ENCODE peak calls at places on chromosomes 1 and 21, in seven cellular contexts. V is neural progenitor cell, M is right atrium auricular region, F is esophagus squamous epithelium, U is A549, S is HFF-Myc, P is AG10803. I is an unnamed sample.

GRCh38 chr1:115781343-115781742 is 12.8 kb upstream of the CASQ2 start:
- DNase-seq in V (no peak), F (no peak), S (no peak), M (no peak), P (peak; percentile 75), U (no peak), I (peak; percentile 12)

GRCh38 chr1:24294228-24294672 is 24.9 kb upstream of the GRHL3 start:
- DNase-seq in P (peak; percentile 97), M (peak; percentile 84), F (no peak), U (peak; percentile 56), S (peak; percentile 93), V (no peak), I (peak; percentile 97)

GRCh38 chr21:33514234-33514633 is 22.7 kb upstream of the DNAJC28 start:
- DNase-seq in M (no peak), F (no peak), U (no peak), S (no peak), V (no peak), P (peak; percentile 62), I (peak; percentile 45)

GRCh38 chr1:224380003-224380402 is 23.3 kb downstream of the CNIH4 start:
- DNase-seq in S (no peak), M (no peak), P (no peak), V (no peak), U (no peak), F (no peak), I (no peak)

GRCh38 chr1:32888134-32888533 is 1.8 kb downstream of the HPCA start:
- DNase-seq in F (no peak), S (no peak), U (no peak), M (no peak), V (no peak), P (no peak), I (no peak)

GRCh38 chr1:212415107-212415841 is 588 bp upstream of the PACC1 start:
- DNase-seq in M (no peak), U (no peak), P (no peak), V (no peak), F (no peak), S (no peak), I (no peak)

GRCh38 chr1:10537082-10537766 is 62.5 kb downstream of the PEX14 start:
- DNase-seq in F (no peak), V (no peak), U (no peak), P (no peak), S (no peak), M (no peak), I (no peak)

GRCh38 chr1:184083016-184083415 is 31.5 kb downstream of the TSEN15 start:
- DNase-seq in V (no peak), S (no peak), F (no peak), M (no peak), U (no peak), P (no peak), I (no peak)

GRCh38 chr1:63593887-63594617 is 841 bp downstream of the PGM1 start:
- DNase-seq in M (peak; percentile 73), V (peak; percentile 21), P (peak; percentile 82), U (peak; percentile 36), S (no peak), F (peak; percentile 24), I (peak; percentile 30)

GRCh38 chr1:37673920-37674319 is 18.4 kb upstream of the CDCA8 start:
- DNase-seq in U (no peak), P (peak; percentile 20), M (no peak), F (no peak), S (no peak), V (no peak), I (no peak)

GRCh38 chr1:37680933-37681332 is 11.4 kb upstream of the CDCA8 start:
- DNase-seq in P (no peak), M (no peak), V (no peak), U (no peak), F (no peak), S (no peak), I (no peak)

GRCh38 chr1:37671261-37671660 is 21.1 kb upstream of the CDCA8 start:
- DNase-seq in F (no peak), P (no peak), M (no peak), U (no peak), V (no peak), S (no peak), I (no peak)

GRCh38 chr1:37677808-37678207 is 14.5 kb upstream of the CDCA8 start:
- DNase-seq in M (no peak), U (no peak), F (no peak), S (no peak), V (no peak), P (no peak), I (no peak)

DNA sequence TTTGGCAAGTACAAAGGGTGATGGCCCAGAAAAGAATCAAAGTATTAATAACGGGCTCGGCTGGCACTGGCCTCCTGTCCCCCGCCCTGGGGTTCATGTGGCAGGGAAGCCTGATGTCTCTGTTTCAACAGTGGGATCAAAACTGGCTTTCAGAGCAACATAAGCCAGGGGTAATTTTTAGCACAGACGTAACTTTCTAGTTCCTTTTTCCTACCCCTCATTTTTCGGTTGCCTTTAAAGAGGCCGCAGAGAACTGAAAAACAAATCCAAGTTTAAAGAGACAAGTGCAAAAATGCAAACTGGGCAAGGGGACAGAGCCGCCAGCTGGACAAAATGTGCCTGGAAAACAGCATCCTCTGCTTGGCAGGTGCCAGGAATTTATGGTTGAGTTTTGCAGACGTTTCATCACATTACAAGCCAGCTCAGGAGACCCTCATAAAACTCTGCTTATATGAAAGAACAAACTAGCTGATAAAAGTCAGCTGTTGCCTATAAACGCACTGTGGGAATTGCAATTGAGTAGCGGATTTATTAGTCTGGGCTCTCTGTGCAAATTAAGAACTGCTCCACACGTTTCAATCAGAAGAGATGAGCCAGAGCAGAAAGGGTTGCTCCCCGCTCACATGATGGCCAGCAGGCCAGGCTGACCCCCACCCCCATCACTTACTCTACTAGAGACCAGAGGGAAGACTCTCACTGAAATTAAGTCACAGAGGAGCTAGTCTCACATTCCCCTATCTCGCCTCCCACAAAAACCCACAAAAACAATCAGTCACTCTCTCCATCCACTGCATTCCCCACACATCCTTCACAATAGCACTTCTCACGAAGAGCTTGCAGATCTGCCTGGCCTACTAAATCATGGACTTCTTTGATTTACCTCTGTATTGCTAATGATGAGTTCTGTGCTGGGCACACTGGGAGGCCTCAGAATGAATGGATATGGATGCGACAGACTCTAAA is 15.8 kb upstream of the CDCA8 start:
- DNase-seq in V (no peak), S (peak; percentile 41), U (no peak), P (peak; percentile 66), M (no peak), F (no peak), I (peak; percentile 12)
- H3K4me3 ChIP-seq in V (no peak overlapping the region), S (no peak overlapping the region), U (no peak overlapping the region), P (no peak overlapping the region), M (no peak overlapping the region), F (no peak overlapping the region), I (no peak overlapping the region)

GRCh38 chr1:239997160-239997514 is 94.5 kb upstream of the FMN2 start:
- DNase-seq in V (no peak), S (no peak), M (no peak), U (no peak), P (no peak), F (no peak), I (no peak)
- TF ChIP-seq CTCF in V (no peak), S (no peak), M (no peak), U (no peak), P (no peak), F (no peak), I (no peak)

GRCh38 chr1:21912038-21912758 is 24.9 kb downstream of the HSPG2 start:
- DNase-seq in U (no peak), F (no peak), S (no peak), V (no peak), M (no peak), P (no peak), I (no peak)
- H3K4me3 ChIP-seq in U (no peak overlapping the region), F (no peak overlapping the region), S (no peak overlapping the region), V (no peak overlapping the region), M (no peak overlapping the region), P (no peak overlapping the region), I (no peak overlapping the region)

GRCh38 chr21:45548711-45549491 is 6.7 kb upstream of the SLC19A1 start:
- DNase-seq in U (no peak), F (no peak), M (no peak), P (no peak), V (no peak), S (no peak), I (no peak)

GRCh38 chr21:45550552-45551210 is 8.4 kb upstream of the SLC19A1 start:
- DNase-seq in F (no peak), V (no peak), P (peak; percentile 17), U (no peak), S (no peak), M (no peak), I (no peak)

GRCh38 chr21:45551816-45552695 is 9.8 kb upstream of the SLC19A1 start:
- DNase-seq in M (no peak), V (no peak), P (no peak), U (no peak), S (no peak), F (no peak), I (no peak)

GRCh38 chr21:45551316-45551715 is 9.1 kb upstream of the SLC19A1 start:
- DNase-seq in U (peak; percentile 58), P (peak; percentile 59), V (no peak), M (no peak), S (peak; percentile 73), F (no peak), I (peak; percentile 38)

DNA sequence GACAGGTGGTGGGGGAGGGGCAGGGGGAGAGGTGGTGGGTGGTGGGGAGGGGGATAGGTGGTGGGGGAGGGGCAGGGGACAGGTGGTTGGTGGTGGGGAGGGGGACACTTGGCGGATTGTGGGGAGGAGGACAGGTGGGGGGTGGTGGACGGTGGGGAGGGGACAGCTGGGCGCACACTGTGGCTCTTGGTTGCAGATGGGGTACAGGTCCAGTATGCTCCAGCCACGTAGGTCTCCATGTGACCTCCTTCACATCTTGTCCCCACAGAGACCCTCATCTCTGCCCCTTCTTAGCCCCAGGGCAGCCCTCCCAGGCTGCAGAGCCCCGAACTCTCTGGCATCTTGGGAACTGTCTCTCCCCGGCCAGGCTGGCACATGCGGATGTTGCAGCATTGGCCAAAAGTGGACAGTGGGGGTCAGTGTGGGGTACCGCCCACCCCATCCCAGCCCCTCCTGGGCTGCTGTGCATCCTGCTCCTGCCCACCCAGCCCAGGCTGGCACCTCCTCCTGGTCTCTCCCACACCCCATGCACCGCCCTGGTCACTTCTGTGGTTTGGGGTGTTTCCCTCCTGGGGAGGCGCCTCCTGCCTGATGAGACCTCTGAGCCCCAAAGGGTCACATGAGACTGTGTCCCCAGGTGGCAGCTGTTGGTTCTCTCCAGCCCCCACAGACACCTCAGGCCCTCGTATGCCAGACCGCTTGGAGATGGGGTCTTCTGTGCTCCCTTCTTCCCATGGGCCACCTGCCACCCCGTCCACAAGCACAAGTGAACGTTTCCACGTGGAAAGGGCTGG is 7.6 kb upstream of the SLC19A1 start:
- DNase-seq in M (no peak), S (no peak), V (no peak), P (no peak), F (no peak), U (no peak), I (no peak)
- TF ChIP-seq CTCF in M (no peak), S (no peak), V (peak; percentile 8), P (no peak), F (no peak), U (no peak), I (no peak)

DNA sequence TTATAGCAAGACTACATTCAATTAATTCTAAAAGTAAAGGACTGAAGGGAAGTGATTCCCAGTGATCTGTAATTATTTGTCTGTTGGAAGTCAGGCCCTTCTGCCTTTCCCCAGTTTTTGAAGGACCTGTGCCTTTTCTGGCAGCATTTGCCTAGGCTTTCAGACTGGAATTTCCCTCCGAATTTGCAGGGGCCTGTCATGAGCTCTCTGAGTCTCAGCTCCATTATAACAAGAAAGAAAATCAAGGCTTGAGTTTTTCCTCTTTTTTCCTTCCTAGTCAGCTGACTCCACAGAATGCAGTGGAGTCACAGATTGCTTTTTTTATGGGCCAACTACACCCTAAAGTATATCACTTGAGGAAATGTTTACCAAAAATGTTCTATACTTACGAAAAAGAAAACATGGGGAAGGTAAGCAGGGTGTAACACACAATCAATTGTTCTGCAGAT is 1.1 kb downstream of the NR5A2 start:
- DNase-seq in S (no peak), F (no peak), U (no peak), M (no peak), P (no peak), V (peak; percentile 44), I (no peak)
- H3K4me3 ChIP-seq in S (no peak overlapping the region), F (peak overlapping the region; percentile 33), U (peak overlapping the region; percentile 48), M (peak overlapping the region; percentile 48), P (peak overlapping the region; percentile 62), V (peak overlapping the region; percentile 60), I (peak overlapping the region; percentile 56)

I was measured in fibroblast of the aortic adventitia.